ENCODE peak calls at places on chromosomes 13 and 19, in eight cellular contexts. One of them, this sample, is unnamed.

GRCh38 chr19:10074153-10074552 is 12.0 kb upstream of the SHFL start:
- DNase-seq in GM03348: no peak
- DNase-seq in NCI-H82: peak; percentile 46
- DNase-seq in T-helper 1 cell: peak; percentile 42
- DNase-seq in GM20000: no peak
- DNase-seq in fibroblast of the conjunctiva: no peak
- DNase-seq in ascending aorta: no peak
- DNase-seq in left colon: no peak
- DNase-seq in this sample: peak; percentile 78

GRCh38 chr13:53100394-53101063 is 71.9 kb downstream of the OLFM4 start:
- DNase-seq in GM03348: no peak
- DNase-seq in NCI-H82: no peak
- DNase-seq in T-helper 1 cell: no peak
- DNase-seq in GM20000: no peak
- DNase-seq in fibroblast of the conjunctiva: no peak
- DNase-seq in ascending aorta: no peak
- DNase-seq in left colon: no peak
- DNase-seq in this sample: no peak

GRCh38 chr19:5705552-5705951 is 14.4 kb downstream of the LONP1 start:
- DNase-seq in GM03348: no peak
- DNase-seq in NCI-H82: no peak
- DNase-seq in T-helper 1 cell: no peak
- DNase-seq in GM20000: peak; percentile 17
- DNase-seq in fibroblast of the conjunctiva: no peak
- DNase-seq in ascending aorta: no peak
- DNase-seq in left colon: no peak
- DNase-seq in this sample: no peak

GRCh38 chr19:27846944-27847343 is 1366.0 kb downstream of the UQCRFS1 start:
- DNase-seq in GM03348: no peak
- DNase-seq in NCI-H82: no peak
- DNase-seq in T-helper 1 cell: no peak
- DNase-seq in GM20000: no peak
- DNase-seq in fibroblast of the conjunctiva: no peak
- DNase-seq in ascending aorta: no peak
- DNase-seq in left colon: no peak
- DNase-seq in this sample: no peak

GRCh38 chr13:40559915-40560314 is 106.5 kb downstream of the FOXO1 start:
- DNase-seq in GM03348: no peak
- DNase-seq in NCI-H82: no peak
- DNase-seq in T-helper 1 cell: no peak
- DNase-seq in GM20000: no peak
- DNase-seq in fibroblast of the conjunctiva: no peak
- DNase-seq in ascending aorta: no peak
- DNase-seq in left colon: no peak
- DNase-seq in this sample: no peak

GRCh38 chr19:55452381-55453325 is 8.8 kb downstream of the ISOC2 start:
- DNase-seq in GM03348: peak; percentile 80
- DNase-seq in NCI-H82: peak; percentile 97
- DNase-seq in T-helper 1 cell: no peak
- DNase-seq in GM20000: no peak
- DNase-seq in fibroblast of the conjunctiva: no peak
- DNase-seq in ascending aorta: no peak
- DNase-seq in left colon: no peak
- DNase-seq in this sample: peak; percentile 68

GRCh38 chr19:41708481-41708880 is at the start of gene CEACAM5:
- DNase-seq in GM03348: no peak
- DNase-seq in NCI-H82: no peak
- DNase-seq in T-helper 1 cell: no peak
- DNase-seq in GM20000: no peak
- DNase-seq in fibroblast of the conjunctiva: no peak
- DNase-seq in ascending aorta: no peak
- DNase-seq in left colon: peak; percentile 90
- DNase-seq in this sample: no peak

GRCh38 chr13:34250151-34250550 is 432.2 kb downstream of the RFC3 start:
- DNase-seq in GM03348: no peak
- DNase-seq in NCI-H82: no peak
- DNase-seq in T-helper 1 cell: no peak
- DNase-seq in GM20000: no peak
- DNase-seq in fibroblast of the conjunctiva: no peak
- DNase-seq in ascending aorta: no peak
- DNase-seq in left colon: no peak
- DNase-seq in this sample: no peak

GRCh38 chr19:6610934-6611370 is 20.0 kb upstream of the CD70 start:
- DNase-seq in GM03348: peak; percentile 84
- DNase-seq in NCI-H82: no peak
- DNase-seq in T-helper 1 cell: no peak
- DNase-seq in GM20000: no peak
- DNase-seq in fibroblast of the conjunctiva: peak; percentile 94
- DNase-seq in ascending aorta: no peak
- DNase-seq in left colon: no peak
- DNase-seq in this sample: no peak

GRCh38 chr13:23506071-23506820 is 64.0 kb upstream of the TNFRSF19 start:
- DNase-seq in GM03348: no peak
- DNase-seq in NCI-H82: no peak
- DNase-seq in T-helper 1 cell: no peak
- DNase-seq in GM20000: no peak
- DNase-seq in fibroblast of the conjunctiva: no peak
- DNase-seq in ascending aorta: no peak
- DNase-seq in left colon: no peak
- DNase-seq in this sample: no peak

GRCh38 chr19:48695743-48696352 is at the start of gene FUT2:
- DNase-seq in GM03348: no peak
- DNase-seq in NCI-H82: no peak
- DNase-seq in T-helper 1 cell: no peak
- DNase-seq in GM20000: no peak
- DNase-seq in fibroblast of the conjunctiva: no peak
- DNase-seq in ascending aorta: no peak
- DNase-seq in left colon: peak; percentile 85
- DNase-seq in this sample: no peak

GRCh38 chr19:54312436-54313362 is at the start of gene LILRA5:
- DNase-seq in GM03348: no peak
- DNase-seq in NCI-H82: no peak
- DNase-seq in T-helper 1 cell: no peak
- DNase-seq in GM20000: no peak
- DNase-seq in fibroblast of the conjunctiva: no peak
- DNase-seq in ascending aorta: peak; percentile 27
- DNase-seq in left colon: no peak
- DNase-seq in this sample: peak; percentile 22

GRCh38 chr13:41505209-41505835 is 48.0 kb downstream of the RGCC start:
- DNase-seq in GM03348: peak; percentile 83
- DNase-seq in NCI-H82: no peak
- DNase-seq in T-helper 1 cell: no peak
- DNase-seq in GM20000: no peak
- DNase-seq in fibroblast of the conjunctiva: peak; percentile 68
- DNase-seq in ascending aorta: no peak
- DNase-seq in left colon: no peak
- DNase-seq in this sample: no peak

GRCh38 chr19:10858204-10858828 is 10.1 kb downstream of the C19orf38 start:
- DNase-seq in GM03348: peak; percentile 55
- DNase-seq in NCI-H82: peak; percentile 63
- DNase-seq in T-helper 1 cell: no peak
- DNase-seq in GM20000: peak; percentile 48
- DNase-seq in fibroblast of the conjunctiva: no peak
- DNase-seq in ascending aorta: no peak
- DNase-seq in left colon: no peak
- DNase-seq in this sample: peak; percentile 57

GRCh38 chr13:40079721-40080120 is 424.3 kb downstream of the COG6 start:
- DNase-seq in GM03348: no peak
- DNase-seq in NCI-H82: no peak
- DNase-seq in T-helper 1 cell: no peak
- DNase-seq in GM20000: no peak
- DNase-seq in fibroblast of the conjunctiva: no peak
- DNase-seq in ascending aorta: no peak
- DNase-seq in left colon: no peak
- DNase-seq in this sample: no peak

GRCh38 chr19:9673912-9674668 is 810 bp downstream of the ZNF562 start:
- DNase-seq in GM03348: no peak
- DNase-seq in NCI-H82: no peak
- DNase-seq in T-helper 1 cell: no peak
- DNase-seq in GM20000: no peak
- DNase-seq in fibroblast of the conjunctiva: no peak
- DNase-seq in ascending aorta: no peak
- DNase-seq in left colon: no peak
- DNase-seq in this sample: peak; percentile 14

GRCh38 chr19:7544626-7545025 is 9.1 kb downstream of the PNPLA6 start:
- DNase-seq in GM03348: no peak
- DNase-seq in NCI-H82: no peak
- DNase-seq in T-helper 1 cell: no peak
- DNase-seq in GM20000: no peak
- DNase-seq in fibroblast of the conjunctiva: no peak
- DNase-seq in ascending aorta: no peak
- DNase-seq in left colon: no peak
- DNase-seq in this sample: no peak

GRCh38 chr19:13920940-13921744 is 15.1 kb downstream of the CC2D1A start:
- DNase-seq in GM03348: peak; percentile 55
- DNase-seq in NCI-H82: peak; percentile 91
- DNase-seq in T-helper 1 cell: no peak
- DNase-seq in GM20000: peak; percentile 74
- DNase-seq in fibroblast of the conjunctiva: peak; percentile 29
- DNase-seq in ascending aorta: no peak
- DNase-seq in left colon: no peak
- DNase-seq in this sample: peak; percentile 94

This sample was measured in NAMALWA.